ENCODE peak calls at places on chromosomes 4 and X, in ten cellular contexts. L is spleen, J is endothelial cell of umbilical vein, N is SK-N-SH, T is HCT116, Z is transverse colon, F is sigmoid colon, Y is breast epithelium, U is stomach, E is GM12878. V is an unnamed sample. For H3K4me1, the result is how much of the 10 kb centered on the place peaks cover.

GRCh38 chrX:153789654-153790053 is 4.5 kb downstream of the IDH3G start:
- DNase-seq in L (no peak), T (no peak), U (no peak), Y (no peak), J (no peak), Z (no peak), N (no peak), E (no peak), F (no peak), V (no peak)

GRCh38 chr4:41934813-41935651 is at the start of gene TMEM33:
- DNase-seq in Z (peak), E (peak), Y (peak), T (peak), L (peak), F (peak), N (peak), J (peak), U (peak), V (peak)

GRCh38 chr4:92451792-92452191 is 148.0 kb downstream of the GRID2 start:
- DNase-seq in L (no peak), Y (no peak), T (no peak), J (no peak), Z (no peak), F (no peak), U (no peak), N (no peak), E (no peak), V (no peak)

GRCh38 chrX:34379891-34380290 is 247.8 kb upstream of the FAM47A start:
- DNase-seq in T (no peak), E (no peak), Y (no peak), L (no peak), J (no peak), F (no peak), N (no peak), U (no peak), Z (no peak), V (no peak)

GRCh38 chr4:132218406-132218805 is 930.7 kb upstream of the PCDH10 start:
- DNase-seq in F (no peak), J (no peak), L (no peak), E (no peak), N (no peak), Z (no peak), T (no peak), Y (no peak), U (no peak), V (no peak)

GRCh38 chrX:16144420-16144819 is 21.1 kb downstream of the GRPR start:
- DNase-seq in E (no peak), J (no peak), U (no peak), L (no peak), Y (no peak), F (no peak), N (no peak), T (no peak), Z (no peak), V (no peak)

GRCh38 chrX:154758696-154759095 is 4.0 kb upstream of the DKC1 start:
- DNase-seq in Z (no peak), Y (no peak), N (no peak), L (peak), U (no peak), F (no peak), T (no peak), E (no peak), J (no peak), V (no peak)

GRCh38 chr4:61202100-61202637 is 2.0 kb downstream of the ADGRL3 start:
- DNase-seq in N (peak), U (no peak), F (peak), Y (no peak), T (no peak), L (peak), Z (no peak), J (no peak), E (no peak), V (no peak)

GRCh38 chr4:47525154-47525819 is 40.2 kb downstream of the ATP10D start:
- DNase-seq in J (peak), Y (no peak), T (peak), Z (no peak), F (peak), U (no peak), N (no peak), E (no peak), L (no peak), V (no peak)

GRCh38 chrX:102746134-102746584 is 25.6 kb downstream of the GPRASP3 start:
- DNase-seq in Y (no peak), U (peak), L (peak), N (peak), Z (peak), F (peak), E (no peak), J (no peak), T (no peak), V (peak)

GRCh38 chr4:26736621-26737020 is 124.0 kb upstream of the STIM2 start:
- DNase-seq in L (no peak), T (no peak), Y (no peak), F (no peak), U (no peak), N (no peak), J (no peak), E (no peak), Z (no peak), V (no peak)

GRCh38 chr4:152032722-152033131 is 271.9 kb upstream of the GATB start:
- DNase-seq in J (no peak), Y (no peak), E (no peak), F (no peak), N (no peak), U (no peak), Z (no peak), L (no peak), T (no peak), V (no peak)

GRCh38 chr4:168695288-168695687 is 198.4 kb downstream of the PALLD start:
- DNase-seq in N (no peak), T (no peak), F (no peak), Y (no peak), E (no peak), Z (no peak), J (no peak), L (no peak), U (no peak), V (no peak)

GRCh38 chr4:141307241-141307689 is 86.6 kb downstream of the ZNF330 start:
- DNase-seq in Y (peak), E (peak), T (peak), F (peak), Z (peak), L (peak), U (peak), J (peak), N (peak), V (no peak)

GRCh38 chr4:150139297-150139696 is 61.1 kb downstream of the DCLK2 start:
- DNase-seq in E (no peak), U (no peak), N (no peak), F (no peak), T (no peak), Z (no peak), Y (no peak), L (no peak), J (no peak), V (no peak)

GRCh38 chr4:91958651-91959050 is 345.1 kb upstream of the GRID2 start:
- DNase-seq in E (no peak), J (no peak), L (no peak), Z (no peak), F (no peak), T (no peak), Y (no peak), U (no peak), N (peak), V (no peak)

GRCh38 chr4:153616005-153616555 is 68.0 kb upstream of the TLR2 start:
- DNase-seq in Z (no peak), E (no peak), T (no peak), L (peak), F (no peak), J (peak), N (no peak), Y (no peak), U (no peak), V (no peak)

GRCh38 chr4:40306991-40307390 is 28.1 kb upstream of the CHRNA9 start:
- DNase-seq in E (no peak), L (no peak), Z (no peak), J (no peak), N (no peak), F (peak), U (no peak), T (no peak), Y (no peak), V (no peak)
- H3K4me1 ChIP-seq in E (half or more), L (half or more), Z (under half), J (under half), N (under half), F (under half), U (under half), T (under half), Y (under half), V (under half)

GRCh38 chr4:79182209-79182608 is 143.7 kb downstream of the NAA11 start:
- DNase-seq in T (no peak), J (no peak), U (no peak), N (no peak), Y (no peak), E (no peak), L (no peak), F (no peak), Z (no peak), V (no peak)

GRCh38 chr4:79178770-79179169 is 147.1 kb downstream of the NAA11 start:
- DNase-seq in N (no peak), T (no peak), F (peak), J (no peak), U (no peak), L (no peak), Z (peak), Y (peak), E (no peak), V (no peak)

GRCh38 chr4:79181190-79181589 is 144.7 kb downstream of the NAA11 start:
- DNase-seq in Y (no peak), U (no peak), N (no peak), Z (no peak), T (no peak), L (no peak), J (no peak), E (no peak), F (no peak), V (no peak)

DNA sequence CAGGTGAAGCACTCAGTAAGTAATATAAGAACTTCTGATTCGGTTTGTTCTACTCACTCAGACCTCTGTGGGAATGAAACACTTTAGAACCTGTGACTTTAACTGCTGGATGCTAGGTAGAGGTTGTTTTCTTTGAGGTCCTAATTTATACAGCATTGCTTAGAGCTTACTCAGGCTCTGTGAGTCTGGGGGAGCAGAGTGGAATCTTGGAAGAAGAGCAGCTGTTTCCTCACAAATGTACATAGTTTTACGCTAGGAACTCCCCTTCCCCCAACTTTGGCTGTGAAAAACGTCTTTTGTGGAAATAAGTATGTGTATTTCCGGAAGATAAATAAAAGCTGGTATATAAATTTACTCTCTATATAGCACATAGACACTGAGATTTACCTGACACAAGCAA is 141.4 kb downstream of the NAA11 start:
- DNase-seq in E (no peak), Y (no peak), L (no peak), U (no peak), N (no peak), J (no peak), T (no peak), Z (no peak), F (no peak), V (no peak)
- TF ChIP-seq POLR2AphosphoS5 in E (no peak), Y (no peak), L (no peak), U (no peak), N (no peak), J (no peak), T (no peak), Z (no peak), F (no peak), V (no peak)

GRCh38 chr4:76540496-76540895 is 105.5 kb downstream of the SHROOM3 start:
- DNase-seq in U (no peak), Z (no peak), F (no peak), Y (no peak), J (no peak), L (no peak), E (no peak), N (no peak), T (no peak), V (no peak)

GRCh38 chr4:76545161-76545884 is 110.3 kb downstream of the SHROOM3 start:
- DNase-seq in J (no peak), U (no peak), L (no peak), F (no peak), Y (no peak), T (no peak), N (no peak), E (no peak), Z (no peak), V (no peak)

GRCh38 chr4:76539979-76540378 is 105.0 kb downstream of the SHROOM3 start:
- DNase-seq in T (no peak), Z (no peak), U (no peak), N (no peak), F (no peak), L (no peak), E (no peak), Y (no peak), J (no peak), V (no peak)

GRCh38 chr4:76546282-76547166 is 111.5 kb downstream of the SHROOM3 start:
- DNase-seq in F (no peak), J (peak), L (no peak), T (no peak), N (no peak), U (peak), E (no peak), Z (peak), Y (peak), V (no peak)

DNA sequence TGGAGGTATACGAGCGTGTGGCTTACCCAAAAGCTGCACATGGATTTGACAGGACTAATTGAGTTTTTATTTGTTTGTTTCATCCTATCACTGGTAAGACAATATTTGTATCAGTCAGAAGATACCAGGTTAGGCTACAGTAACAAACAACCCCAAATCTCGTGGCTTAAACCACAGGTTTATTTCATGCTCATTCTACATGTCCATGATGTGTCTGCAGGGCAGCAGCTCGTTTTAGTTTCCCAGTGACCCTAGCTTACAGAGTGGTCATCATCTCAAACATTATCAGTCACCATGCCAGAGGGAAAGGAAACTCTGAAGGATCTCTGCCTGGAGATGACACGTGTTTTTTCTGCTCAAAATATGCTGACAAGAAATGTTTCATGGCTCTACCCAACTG is 108.3 kb downstream of the SHROOM3 start:
- DNase-seq in E (no peak), U (no peak), Z (no peak), F (no peak), L (no peak), N (no peak), T (no peak), J (no peak), Y (no peak), V (no peak)
- H3K4me1 ChIP-seq in E (under half), U (under half), Z (under half), F (under half), L (under half), N (under half), T (under half), J (under half), Y (under half), V (under half)

DNA sequence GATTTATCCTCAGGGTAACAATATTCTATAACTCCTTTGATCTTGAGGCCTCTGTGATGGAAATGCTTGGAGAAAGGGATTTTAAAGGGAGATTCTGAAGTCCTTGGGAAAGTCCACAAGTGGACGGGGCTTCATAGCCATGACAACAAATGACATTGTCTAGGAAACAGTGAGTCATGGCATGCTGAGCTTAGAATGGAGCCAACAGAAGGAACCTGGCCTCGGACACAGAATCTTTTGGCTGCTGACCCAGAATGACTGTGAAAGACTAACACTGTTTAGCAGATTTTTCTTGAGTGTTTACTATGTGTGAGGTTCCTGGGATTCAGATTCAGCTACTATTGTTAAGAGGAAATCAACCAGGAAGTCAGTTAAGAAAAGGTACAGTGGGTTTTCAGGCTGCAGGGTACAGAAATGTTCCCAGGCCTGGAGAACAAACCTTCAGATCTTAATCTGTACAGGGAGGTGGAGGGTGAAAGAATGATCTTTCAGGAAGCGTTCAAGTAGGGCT is 18.1 kb upstream of the CXCL2 start:
- DNase-seq in F (peak), L (no peak), Z (peak), U (peak), T (peak), N (no peak), J (peak), Y (peak), E (no peak), V (no peak)
- TF ChIP-seq POLR2AphosphoS5 in F (peak), L (peak), Z (peak), U (peak), T (no peak), N (no peak), J (peak), Y (peak), E (no peak), V (no peak)

DNA sequence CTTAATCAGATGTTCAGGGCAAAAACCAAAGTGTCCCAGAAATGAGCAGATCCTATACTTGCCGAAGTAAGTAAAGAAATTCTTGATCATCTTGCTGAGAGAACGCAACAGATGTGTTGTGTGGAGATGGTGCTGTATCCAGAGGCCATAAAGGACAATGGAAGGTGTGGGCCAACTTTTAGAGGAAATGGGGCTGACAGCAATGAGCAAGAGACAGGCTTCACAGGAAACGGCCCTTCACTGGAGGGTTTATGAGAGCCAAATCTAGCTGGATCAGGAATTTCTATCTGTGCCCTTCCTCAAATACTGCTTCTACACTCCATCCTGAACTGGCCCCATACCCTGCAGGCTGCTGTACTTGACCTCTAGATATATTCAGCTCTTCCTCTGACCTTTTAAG is 583.9 kb upstream of the DIPK2B start:
- DNase-seq in F (no peak), L (no peak), Z (no peak), T (no peak), N (no peak), E (no peak), U (no peak), J (peak), Y (no peak), V (no peak)
- H3K4me1 ChIP-seq in F (under half), L (under half), Z (under half), T (half or more), N (half or more), E (under half), U (under half), J (under half), Y (under half), V (under half)

DNA sequence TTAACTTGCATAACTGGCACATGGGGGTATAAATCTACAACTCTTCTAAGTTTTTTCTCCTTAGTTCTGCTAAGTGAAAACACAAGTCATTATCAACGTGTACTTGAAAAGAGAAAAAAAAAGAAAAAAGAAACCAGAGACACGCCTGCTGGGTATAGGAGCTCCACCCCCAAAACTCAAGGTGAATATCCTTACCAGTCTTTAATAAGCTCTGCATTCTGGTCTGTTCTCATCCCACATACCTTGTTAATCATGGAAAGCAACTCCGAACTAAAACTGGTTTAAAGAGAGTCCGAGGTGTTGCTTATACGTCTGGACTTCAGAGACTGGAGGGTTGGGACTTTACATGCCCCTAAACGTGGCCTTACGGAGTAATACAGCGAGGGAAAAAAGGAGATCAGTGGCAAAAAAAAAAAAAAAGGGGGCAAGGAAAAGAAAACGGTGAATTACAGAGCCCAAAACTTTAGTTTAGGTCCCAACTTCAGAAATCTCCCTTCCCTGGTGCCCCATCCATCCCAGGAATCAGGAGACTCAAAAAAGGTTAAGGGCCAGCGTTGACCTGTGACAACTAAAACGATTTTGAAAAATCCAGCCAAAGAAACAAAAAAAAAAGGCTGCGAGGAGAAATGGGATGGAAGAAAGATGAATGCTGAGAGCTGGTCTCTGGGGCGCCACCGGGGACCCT is 997 bp downstream of the PGRMC2 start:
- DNase-seq in F (no peak), T (peak), N (peak), E (no peak), J (peak), Y (no peak), Z (no peak), L (no peak), U (no peak), V (no peak)
- TF ChIP-seq POLR2AphosphoS5 in F (no peak), T (peak), N (no peak), E (no peak), J (no peak), Y (no peak), Z (peak), L (no peak), U (no peak), V (no peak)

DNA sequence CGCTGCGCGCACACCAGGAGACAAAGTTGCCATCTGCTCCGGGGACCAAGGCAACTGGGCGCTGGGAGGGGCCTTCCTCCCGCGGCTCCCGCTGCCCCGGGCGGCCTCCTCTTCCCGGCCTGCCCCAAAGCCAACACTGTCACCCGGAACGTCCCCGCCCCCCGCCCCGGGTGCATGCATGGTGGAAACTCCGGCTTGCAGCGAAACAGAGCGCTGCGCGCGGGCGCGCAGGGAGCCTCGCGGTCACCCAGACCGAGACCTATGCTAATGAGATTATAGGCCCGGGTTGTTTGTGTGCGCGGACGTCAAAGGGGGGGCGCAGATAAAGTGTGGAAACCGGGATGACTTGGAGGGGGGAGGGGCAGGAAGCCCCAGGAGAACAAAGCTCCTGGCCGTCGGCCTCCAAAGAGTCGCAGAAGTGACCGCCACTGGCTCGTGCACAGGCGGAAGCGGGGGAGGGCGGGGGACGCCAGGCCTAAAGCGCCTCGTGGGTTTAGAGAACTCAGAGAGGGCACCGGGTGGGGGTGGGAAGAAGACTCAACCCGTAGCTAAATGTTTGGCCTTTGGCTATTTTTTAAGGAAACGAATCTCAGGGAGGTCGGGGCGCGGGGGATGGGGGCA is 88.8 kb downstream of the BCOR start:
- DNase-seq in F (peak), Y (no peak), N (peak), J (no peak), L (peak), Z (peak), T (no peak), E (no peak), U (no peak), V (peak)
- H3K4me1 ChIP-seq in F (under half), Y (under half), N (under half), J (under half), L (under half), Z (under half), T (under half), E (under half), U (half or more), V (half or more)

V was measured in suprapubic skin.